ENCODE peak calls at places on chromosome 4, in ten cellular contexts. A is stimulated activated CD4-positive, alpha-beta T cell treated with anti-CD3 and anti-CD28 coated beads, Interleukin-2, amount 100 ng/mL, for 24 hours; T is transverse colon; U is stimulated activated CD8-positive, alpha-beta memory T cell treated with anti-CD3 and anti-CD28 coated beads, Interleukin-2, amount 100 ng/mL, for 48 hours; V is fibroblast of lung; Y is DMS 273 treated with DMSO at 0.1 percent for 48 hours; C is H54; F is RWPE1; Q is GM12865; S is sigmoid colon. P is an unnamed sample.
A peak's percentile ranks its signal among the peaks of the same experiment; 100 is the strongest.

GRCh38 chr4:155377281-155377680 is 516 bp upstream of the MAP9 start:
- DNase-seq in A (no peak), T (no peak), U (no peak), V (peak; percentile 17), Y (no peak), C (no peak), F (no peak), Q (no peak), S (no peak), P (no peak)

GRCh38 chr4:53767503-53767902 is 176.2 kb upstream of the LNX1 start:
- DNase-seq in A (no peak), T (no peak), U (no peak), V (peak; percentile 75), Y (no peak), C (no peak), F (no peak), Q (no peak), S (no peak), P (no peak)

GRCh38 chr4:173801361-173801760 is 271.3 kb upstream of the HAND2 start:
- DNase-seq in A (no peak), T (no peak), U (no peak), V (no peak), Y (no peak), C (no peak), F (no peak), Q (no peak), S (no peak), P (no peak)

GRCh38 chr4:110059556-110060191 is 138.7 kb downstream of the ELOVL6 start:
- DNase-seq in A (no peak), T (peak; percentile 20), U (no peak), V (peak; percentile 52), Y (no peak), C (no peak), F (no peak), Q (peak; percentile 77), S (no peak), P (no peak)

GRCh38 chr4:15976456-15977096 is 13.6 kb upstream of the FGFBP2 start:
- DNase-seq in A (no peak), T (no peak), U (no peak), V (no peak), Y (no peak), C (no peak), F (no peak), Q (no peak), S (no peak), P (no peak)

GRCh38 chr4:76199664-76200211 is 13.9 kb downstream of the SCARB2 start:
- DNase-seq in A (peak; percentile 24), T (peak; percentile 81), U (no peak), V (peak; percentile 26), Y (peak; percentile 54), C (no peak), F (no peak), Q (peak; percentile 95), S (no peak), P (no peak)

GRCh38 chr4:6125103-6125651 is 75.2 kb downstream of the JAKMIP1 start:
- DNase-seq in A (no peak), T (no peak), U (no peak), V (no peak), Y (no peak), C (no peak), F (no peak), Q (peak; percentile 25), S (peak; percentile 50), P (no peak)

GRCh38 chr4:73577371-73577770 is 42.9 kb downstream of the RASSF6 start:
- DNase-seq in A (no peak), T (no peak), U (no peak), V (no peak), Y (no peak), C (no peak), F (no peak), Q (no peak), S (no peak), P (no peak)

GRCh38 chr4:8738471-8738931 is 133.1 kb downstream of the HMX1 start:
- DNase-seq in A (no peak), T (no peak), U (no peak), V (no peak), Y (no peak), C (no peak), F (no peak), Q (no peak), S (peak; percentile 52), P (no peak)

GRCh38 chr4:186642530-186642929 is 81.1 kb downstream of the FAT1 start:
- DNase-seq in A (no peak), T (no peak), U (no peak), V (no peak), Y (no peak), C (no peak), F (no peak), Q (no peak), S (no peak), P (no peak)

GRCh38 chr4:124970011-124970410 is 257.5 kb upstream of the ANKRD50 start:
- DNase-seq in A (no peak), T (no peak), U (no peak), V (peak; percentile 59), Y (no peak), C (no peak), F (no peak), Q (no peak), S (no peak), P (no peak)